ENCODE peak calls at places on chromosomes 4 and X, in five cellular contexts. One of them, this sample, is unnamed.

GRCh38 chrX:136765957-136766356 is 14.8 kb downstream of the ARHGEF6 start:
- DNase-seq in GM06990: no peak
- DNase-seq in fibroblast of mammary gland: peak
- DNase-seq in MCF 10A: no peak
- DNase-seq in cardiac muscle cell: no peak
- DNase-seq in this sample: no peak

GRCh38 chr4:78610546-78611214 is 59.1 kb downstream of the ANXA3 start:
- DNase-seq in GM06990: no peak
- DNase-seq in MCF 10A: no peak
- DNase-seq in cardiac muscle cell: peak
- DNase-seq in fibroblast of mammary gland: peak
- DNase-seq in this sample: peak

GRCh38 chr4:111984169-111984873 is 160.9 kb upstream of the FAM241A start:
- DNase-seq in fibroblast of mammary gland: no peak
- DNase-seq in cardiac muscle cell: no peak
- DNase-seq in GM06990: no peak
- DNase-seq in MCF 10A: no peak
- DNase-seq in this sample: no peak

GRCh38 chr4:6246170-6246634 is 23.4 kb upstream of the WFS1 start:
- DNase-seq in cardiac muscle cell: no peak
- DNase-seq in MCF 10A: no peak
- DNase-seq in fibroblast of mammary gland: no peak
- DNase-seq in GM06990: no peak
- DNase-seq in this sample: no peak

GRCh38 chr4:112652216-112652615 is 15.3 kb downstream of the LARP7 start:
- DNase-seq in cardiac muscle cell: no peak
- DNase-seq in GM06990: no peak
- DNase-seq in MCF 10A: no peak
- DNase-seq in fibroblast of mammary gland: no peak
- DNase-seq in this sample: no peak

GRCh38 chr4:103091601-103092223 is 7.9 kb downstream of the BDH2 start:
- DNase-seq in fibroblast of mammary gland: peak
- DNase-seq in cardiac muscle cell: peak
- DNase-seq in GM06990: peak
- DNase-seq in MCF 10A: peak
- DNase-seq in this sample: peak

GRCh38 chr4:38314663-38315062 is 349.3 kb upstream of the KLF3 start:
- DNase-seq in GM06990: no peak
- DNase-seq in fibroblast of mammary gland: no peak
- DNase-seq in MCF 10A: peak
- DNase-seq in cardiac muscle cell: no peak
- DNase-seq in this sample: no peak

GRCh38 chr4:98166025-98166730 is 22.9 kb upstream of the STPG2 start:
- DNase-seq in fibroblast of mammary gland: peak
- DNase-seq in MCF 10A: peak
- DNase-seq in GM06990: no peak
- DNase-seq in cardiac muscle cell: peak
- DNase-seq in this sample: no peak

GRCh38 chr4:541271-541670 is 34.8 kb downstream of the TMEM271 start:
- DNase-seq in GM06990: no peak
- DNase-seq in MCF 10A: no peak
- DNase-seq in cardiac muscle cell: no peak
- DNase-seq in fibroblast of mammary gland: no peak
- DNase-seq in this sample: no peak

GRCh38 chrX:129593137-129593536 is 53.1 kb downstream of the OCRL start:
- DNase-seq in cardiac muscle cell: peak
- DNase-seq in GM06990: no peak
- DNase-seq in MCF 10A: peak
- DNase-seq in fibroblast of mammary gland: peak
- DNase-seq in this sample: peak

GRCh38 chrX:1421433-1422134 is 29.7 kb upstream of the SLC25A6 start:
- DNase-seq in MCF 10A: no peak
- DNase-seq in GM06990: no peak
- DNase-seq in cardiac muscle cell: no peak
- DNase-seq in fibroblast of mammary gland: peak
- DNase-seq in this sample: no peak

GRCh38 chr4:55269970-55270369 is 76.1 kb upstream of the SRD5A3 start:
- DNase-seq in cardiac muscle cell: no peak
- DNase-seq in GM06990: no peak
- DNase-seq in MCF 10A: no peak
- DNase-seq in fibroblast of mammary gland: no peak
- DNase-seq in this sample: no peak

DNA sequence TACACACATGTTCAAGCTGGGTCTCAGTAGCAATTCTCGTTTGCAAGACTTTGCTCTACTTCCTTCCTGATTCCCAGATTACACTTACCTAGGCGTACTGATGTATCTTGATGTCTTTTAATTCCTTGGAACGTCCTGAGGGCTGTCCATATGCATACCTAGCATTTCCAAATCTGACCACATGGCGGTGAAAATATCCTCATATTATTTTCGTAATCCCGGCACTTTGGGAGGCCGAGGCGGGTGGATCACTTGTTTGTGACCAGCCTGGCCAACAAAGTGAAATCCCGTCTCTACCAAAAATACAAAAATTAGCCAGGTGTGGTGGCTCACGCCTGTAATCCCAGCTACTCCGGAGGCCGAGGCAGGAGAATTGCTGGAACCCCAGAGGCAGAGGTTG is 1786.3 kb upstream of the TENM3 start:
- DNase-seq in fibroblast of mammary gland: no peak
- DNase-seq in GM06990: no peak
- DNase-seq in MCF 10A: peak
- DNase-seq in cardiac muscle cell: no peak
- DNase-seq in this sample: no peak
- TF ChIP-seq CTCF in fibroblast of mammary gland: no peak
- TF ChIP-seq CTCF in GM06990: no peak
- TF ChIP-seq CTCF in MCF 10A: no peak
- TF ChIP-seq CTCF in cardiac muscle cell: no peak
- TF ChIP-seq CTCF in this sample: no peak

GRCh38 chr4:86414686-86415085 is 54.8 kb upstream of the MAPK10 start:
- DNase-seq in fibroblast of mammary gland: no peak
- DNase-seq in cardiac muscle cell: no peak
- DNase-seq in GM06990: no peak
- DNase-seq in MCF 10A: no peak
- DNase-seq in this sample: no peak
- TF ChIP-seq CTCF in fibroblast of mammary gland: no peak
- TF ChIP-seq CTCF in cardiac muscle cell: no peak
- TF ChIP-seq CTCF in GM06990: no peak
- TF ChIP-seq CTCF in MCF 10A: no peak
- TF ChIP-seq CTCF in this sample: no peak

GRCh38 chrX:148947399-148948025 is 447.1 kb downstream of the AFF2 start:
- DNase-seq in cardiac muscle cell: peak
- DNase-seq in GM06990: no peak
- DNase-seq in fibroblast of mammary gland: peak
- DNase-seq in MCF 10A: no peak
- DNase-seq in this sample: no peak
- TF ChIP-seq CTCF in cardiac muscle cell: no peak
- TF ChIP-seq CTCF in GM06990: no peak
- TF ChIP-seq CTCF in fibroblast of mammary gland: no peak
- TF ChIP-seq CTCF in MCF 10A: no peak
- TF ChIP-seq CTCF in this sample: no peak

GRCh38 chrX:24262309-24262708 is 51.6 kb downstream of the SUPT20HL2 start:
- DNase-seq in cardiac muscle cell: no peak
- DNase-seq in MCF 10A: no peak
- DNase-seq in fibroblast of mammary gland: no peak
- DNase-seq in GM06990: no peak
- DNase-seq in this sample: no peak

GRCh38 chrX:24264383-24264782 is 49.5 kb downstream of the SUPT20HL2 start:
- DNase-seq in fibroblast of mammary gland: peak
- DNase-seq in GM06990: no peak
- DNase-seq in MCF 10A: no peak
- DNase-seq in cardiac muscle cell: no peak
- DNase-seq in this sample: no peak

GRCh38 chrX:24257011-24257410 is 56.9 kb downstream of the SUPT20HL2 start:
- DNase-seq in MCF 10A: no peak
- DNase-seq in cardiac muscle cell: no peak
- DNase-seq in fibroblast of mammary gland: no peak
- DNase-seq in GM06990: no peak
- DNase-seq in this sample: no peak

GRCh38 chrX:24260827-24261550 is 52.9 kb downstream of the SUPT20HL2 start:
- DNase-seq in MCF 10A: no peak
- DNase-seq in GM06990: no peak
- DNase-seq in cardiac muscle cell: peak
- DNase-seq in fibroblast of mammary gland: peak
- DNase-seq in this sample: no peak

GRCh38 chrX:24259544-24260240 is 54.2 kb downstream of the SUPT20HL2 start:
- DNase-seq in cardiac muscle cell: peak
- DNase-seq in GM06990: no peak
- DNase-seq in fibroblast of mammary gland: peak
- DNase-seq in MCF 10A: peak
- DNase-seq in this sample: peak
- TF ChIP-seq CTCF in cardiac muscle cell: peak
- TF ChIP-seq CTCF in GM06990: peak
- TF ChIP-seq CTCF in fibroblast of mammary gland: peak
- TF ChIP-seq CTCF in MCF 10A: peak
- TF ChIP-seq CTCF in this sample: peak

DNA sequence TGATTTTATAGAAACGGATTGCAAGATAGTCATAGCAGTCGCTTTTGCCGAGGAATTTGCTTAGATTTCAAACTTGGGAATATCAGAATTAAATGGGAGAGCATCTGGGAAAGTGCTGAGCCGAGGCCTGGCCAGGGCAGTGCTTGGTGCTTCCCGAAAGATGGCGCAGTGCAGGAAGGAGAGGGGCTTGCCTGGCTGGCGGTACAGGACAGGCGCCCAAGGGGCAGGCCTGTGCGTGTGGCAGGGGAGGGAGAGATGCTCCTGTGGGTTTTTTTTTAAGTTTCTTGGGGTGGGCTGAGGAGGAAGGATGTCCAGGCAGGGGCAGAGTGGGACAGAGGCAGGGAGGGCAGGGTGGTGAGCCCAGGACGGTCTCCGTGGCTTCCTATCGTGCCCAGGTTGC is 241.1 kb downstream of the AFAP1 start:
- DNase-seq in MCF 10A: no peak
- DNase-seq in fibroblast of mammary gland: peak
- DNase-seq in cardiac muscle cell: no peak
- DNase-seq in GM06990: no peak
- DNase-seq in this sample: peak
- TF ChIP-seq CTCF in MCF 10A: no peak
- TF ChIP-seq CTCF in fibroblast of mammary gland: peak
- TF ChIP-seq CTCF in cardiac muscle cell: peak
- TF ChIP-seq CTCF in GM06990: no peak
- TF ChIP-seq CTCF in this sample: peak

DNA sequence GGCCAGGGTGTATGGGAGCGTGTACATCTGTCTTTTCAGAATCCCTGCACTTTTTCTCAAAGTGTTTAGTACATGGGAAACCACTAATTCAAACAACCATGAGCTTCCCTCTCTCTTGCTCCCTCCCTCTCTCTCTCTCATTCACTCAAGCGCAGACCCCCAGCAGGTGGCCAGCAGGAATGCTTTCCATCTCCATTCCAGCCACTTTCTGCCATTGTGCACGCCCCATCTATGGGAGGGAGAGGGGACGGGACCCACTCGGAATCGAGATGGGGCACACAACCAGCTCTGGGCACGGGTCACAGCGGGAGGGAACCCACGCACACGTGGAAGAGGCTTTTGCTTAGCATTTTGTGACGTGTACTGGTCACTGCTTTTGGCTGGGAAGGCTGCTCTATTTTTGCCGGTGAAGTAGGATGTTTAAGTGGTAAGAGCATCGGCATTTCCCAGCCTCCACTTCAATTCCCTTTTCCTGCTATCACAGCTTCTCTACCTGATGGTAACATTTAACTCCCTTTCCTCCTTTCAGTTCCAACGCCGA is 84.3 kb downstream of the IRF2 start:
- DNase-seq in fibroblast of mammary gland: no peak
- DNase-seq in cardiac muscle cell: no peak
- DNase-seq in GM06990: no peak
- DNase-seq in MCF 10A: no peak
- DNase-seq in this sample: no peak
- TF ChIP-seq CTCF in fibroblast of mammary gland: no peak
- TF ChIP-seq CTCF in cardiac muscle cell: no peak
- TF ChIP-seq CTCF in GM06990: no peak
- TF ChIP-seq CTCF in MCF 10A: no peak
- TF ChIP-seq CTCF in this sample: no peak

DNA sequence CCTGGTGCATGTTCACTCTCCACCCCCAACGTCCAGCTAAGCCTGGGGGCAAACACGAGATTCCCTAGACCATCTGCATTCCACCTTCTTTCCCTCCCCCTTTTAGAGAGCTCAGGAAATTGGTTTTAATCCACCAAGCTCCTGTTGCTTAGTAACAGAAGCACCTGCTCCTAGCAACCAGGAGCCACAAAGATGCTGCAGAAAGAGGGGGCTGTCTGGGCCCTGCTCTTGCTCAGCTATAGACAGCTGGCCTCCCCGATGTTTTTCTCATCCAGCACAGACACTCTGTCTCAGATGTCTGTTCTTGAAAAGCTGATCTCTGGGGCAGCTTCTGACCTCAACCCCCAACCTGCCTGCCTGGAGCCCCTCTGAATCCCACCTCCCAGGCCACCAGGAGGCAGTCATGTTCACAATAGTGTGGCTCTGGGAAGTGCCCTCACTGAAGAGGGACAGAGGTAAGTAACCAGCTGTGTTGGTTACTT is 71.5 kb downstream of the SLC16A2 start:
- DNase-seq in fibroblast of mammary gland: peak
- DNase-seq in GM06990: peak
- DNase-seq in cardiac muscle cell: peak
- DNase-seq in MCF 10A: peak
- DNase-seq in this sample: no peak
- TF ChIP-seq CTCF in fibroblast of mammary gland: peak
- TF ChIP-seq CTCF in GM06990: peak
- TF ChIP-seq CTCF in cardiac muscle cell: peak
- TF ChIP-seq CTCF in MCF 10A: no peak
- TF ChIP-seq CTCF in this sample: peak

This sample was measured in AG09319.